ENCODE peak calls at places on chromosomes 5 and 9, in eight cellular contexts. One of them, this sample, is unnamed.

GRCh38 chr9:108351571-108351970 is 504.2 kb downstream of the ACTL7B start:
- DNase-seq in occipital lobe: no peak
- DNase-seq in A549: no peak
- DNase-seq in endothelial cell: no peak
- DNase-seq in left ventricle myocardium inferior: no peak
- DNase-seq in SK-MEL-5: no peak
- DNase-seq in islet precursor cell: no peak
- DNase-seq in nephron progenitor cell: no peak
- DNase-seq in this sample: no peak

GRCh38 chr5:113574417-113574816 is 60.9 kb downstream of the YTHDC2 start:
- DNase-seq in endothelial cell: no peak
- DNase-seq in nephron progenitor cell: no peak
- DNase-seq in SK-MEL-5: no peak
- DNase-seq in islet precursor cell: peak
- DNase-seq in A549: no peak
- DNase-seq in occipital lobe: no peak
- DNase-seq in left ventricle myocardium inferior: no peak
- DNase-seq in this sample: peak

GRCh38 chr5:148230240-148230639 is 8.1 kb upstream of the MARCOL start:
- DNase-seq in endothelial cell: no peak
- DNase-seq in islet precursor cell: no peak
- DNase-seq in SK-MEL-5: no peak
- DNase-seq in nephron progenitor cell: no peak
- DNase-seq in A549: no peak
- DNase-seq in occipital lobe: no peak
- DNase-seq in left ventricle myocardium inferior: no peak
- DNase-seq in this sample: no peak

GRCh38 chr9:128927731-128928411 is 7.1 kb downstream of the PHYHD1 start:
- DNase-seq in occipital lobe: no peak
- DNase-seq in nephron progenitor cell: peak
- DNase-seq in A549: peak
- DNase-seq in left ventricle myocardium inferior: peak
- DNase-seq in SK-MEL-5: peak
- DNase-seq in islet precursor cell: peak
- DNase-seq in endothelial cell: peak
- DNase-seq in this sample: peak

GRCh38 chr5:5229405-5229804 is 89.3 kb downstream of the ADAMTS16 start:
- DNase-seq in A549: no peak
- DNase-seq in SK-MEL-5: no peak
- DNase-seq in islet precursor cell: peak
- DNase-seq in left ventricle myocardium inferior: no peak
- DNase-seq in occipital lobe: no peak
- DNase-seq in nephron progenitor cell: no peak
- DNase-seq in endothelial cell: no peak
- DNase-seq in this sample: no peak

GRCh38 chr9:755454-756381 is 85.8 kb upstream of the DMRT1 start:
- DNase-seq in left ventricle myocardium inferior: no peak
- DNase-seq in nephron progenitor cell: no peak
- DNase-seq in SK-MEL-5: peak
- DNase-seq in endothelial cell: no peak
- DNase-seq in A549: peak
- DNase-seq in islet precursor cell: peak
- DNase-seq in occipital lobe: no peak
- DNase-seq in this sample: peak

GRCh38 chr5:79686799-79687198 is 2.8 kb upstream of the CMYA5 start:
- DNase-seq in occipital lobe: no peak
- DNase-seq in islet precursor cell: no peak
- DNase-seq in SK-MEL-5: no peak
- DNase-seq in endothelial cell: no peak
- DNase-seq in left ventricle myocardium inferior: no peak
- DNase-seq in A549: no peak
- DNase-seq in nephron progenitor cell: no peak
- DNase-seq in this sample: no peak

GRCh38 chr5:96595300-96596090 is 66.7 kb upstream of the CAST start:
- DNase-seq in nephron progenitor cell: no peak
- DNase-seq in endothelial cell: no peak
- DNase-seq in occipital lobe: no peak
- DNase-seq in left ventricle myocardium inferior: no peak
- DNase-seq in A549: peak
- DNase-seq in islet precursor cell: no peak
- DNase-seq in SK-MEL-5: peak
- DNase-seq in this sample: peak

GRCh38 chr5:101977729-101978345 is 318.2 kb downstream of the SLCO4C1 start:
- DNase-seq in SK-MEL-5: peak
- DNase-seq in left ventricle myocardium inferior: no peak
- DNase-seq in islet precursor cell: no peak
- DNase-seq in endothelial cell: peak
- DNase-seq in occipital lobe: no peak
- DNase-seq in A549: peak
- DNase-seq in nephron progenitor cell: peak
- DNase-seq in this sample: peak